ENCODE peak calls at places on chromosomes 1 and 21, in nine cellular contexts. P is IMR-90, U is adrenal gland, C is AG04449, R is suprapubic skin, I is NB4, L is fibroblast of lung, D is Calu3, X is kidney. A is an unnamed sample.

GRCh38 chr1:183178490-183178889 is 7.6 kb upstream of the LAMC2 start:
- DNase-seq in P (no peak), U (no peak), C (no peak), R (no peak), I (no peak), L (peak), D (no peak), X (no peak), A (no peak)

GRCh38 chr1:19210772-19211549 is 895 bp upstream of the UBR4 start:
- DNase-seq in P (peak), U (no peak), C (no peak), R (no peak), I (peak), L (peak), D (no peak), X (no peak), A (no peak)

GRCh38 chr1:246875041-246876026 is 56.4 kb downstream of the AHCTF1 start:
- DNase-seq in P (peak), U (no peak), C (peak), R (no peak), I (no peak), L (peak), D (no peak), X (no peak), A (no peak)

GRCh38 chr1:6599141-6599975 is 3.3 kb downstream of the KLHL21 start:
- DNase-seq in P (no peak), U (no peak), C (no peak), R (no peak), I (peak), L (peak), D (peak), X (peak), A (no peak)

GRCh38 chr1:51101976-51102375 is at the start of gene C1orf185:
- DNase-seq in P (no peak), U (no peak), C (no peak), R (no peak), I (no peak), L (no peak), D (no peak), X (no peak), A (no peak)

GRCh38 chr1:229887043-229887822 is 179.8 kb upstream of the GALNT2 start:
- DNase-seq in P (no peak), U (no peak), C (no peak), R (no peak), I (no peak), L (peak), D (no peak), X (no peak), A (peak)

GRCh38 chr1:62318756-62319544 is at the start of gene KANK4:
- DNase-seq in P (no peak), U (no peak), C (no peak), R (no peak), I (no peak), L (no peak), D (no peak), X (no peak), A (no peak)

GRCh38 chr21:43877936-43878575 is 13.0 kb downstream of the AGPAT3 start:
- DNase-seq in P (no peak), U (no peak), C (no peak), R (no peak), I (no peak), L (no peak), D (no peak), X (no peak), A (no peak)

GRCh38 chr1:147177611-147178370 is 5.5 kb upstream of the PRKAB2 start:
- DNase-seq in P (peak), U (peak), C (no peak), R (no peak), I (no peak), L (peak), D (no peak), X (peak), A (no peak)

DNA sequence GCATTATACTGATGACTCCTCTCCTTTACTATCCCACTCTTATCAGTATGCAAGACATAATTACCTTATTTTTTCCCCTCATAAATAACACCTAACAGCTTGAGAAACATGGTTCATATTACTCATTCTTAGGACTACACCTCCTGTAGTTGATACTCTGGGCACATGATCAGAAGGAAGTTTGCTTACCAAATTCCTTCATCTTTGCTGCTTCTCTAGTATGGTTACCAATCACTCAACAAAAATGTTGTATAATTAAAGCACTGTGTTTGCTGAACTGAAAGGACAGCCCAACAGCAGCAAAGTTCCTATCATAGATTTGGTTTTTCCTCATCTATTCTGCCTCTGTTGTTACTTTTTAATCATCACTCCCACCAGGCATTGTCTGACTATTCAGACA is 586.3 kb downstream of the LRRIQ3 start:
- DNase-seq in P (no peak), U (no peak), C (no peak), R (no peak), I (no peak), L (peak), D (no peak), X (no peak), A (no peak)
- TF ChIP-seq CTCF in P (no peak), U (no peak), C (no peak), R (no peak), I (no peak), L (no peak), D (no peak), X (no peak), A (no peak)

GRCh38 chr1:26297057-26297790 is 9.2 kb downstream of the UBXN11 start:
- DNase-seq in P (no peak), U (no peak), C (no peak), R (no peak), I (no peak), L (no peak), D (no peak), X (no peak), A (no peak)
- TF ChIP-seq CTCF in P (no peak), U (no peak), C (no peak), R (no peak), I (no peak), L (no peak), D (no peak), X (no peak), A (no peak)

GRCh38 chr1:213256438-213257087 is 205.5 kb downstream of the RPS6KC1 start:
- DNase-seq in P (no peak), U (no peak), C (no peak), R (no peak), I (no peak), L (no peak), D (no peak), X (no peak), A (no peak)
- TF ChIP-seq CTCF in P (no peak), U (no peak), C (no peak), R (no peak), I (no peak), L (no peak), D (no peak), X (no peak), A (no peak)

DNA sequence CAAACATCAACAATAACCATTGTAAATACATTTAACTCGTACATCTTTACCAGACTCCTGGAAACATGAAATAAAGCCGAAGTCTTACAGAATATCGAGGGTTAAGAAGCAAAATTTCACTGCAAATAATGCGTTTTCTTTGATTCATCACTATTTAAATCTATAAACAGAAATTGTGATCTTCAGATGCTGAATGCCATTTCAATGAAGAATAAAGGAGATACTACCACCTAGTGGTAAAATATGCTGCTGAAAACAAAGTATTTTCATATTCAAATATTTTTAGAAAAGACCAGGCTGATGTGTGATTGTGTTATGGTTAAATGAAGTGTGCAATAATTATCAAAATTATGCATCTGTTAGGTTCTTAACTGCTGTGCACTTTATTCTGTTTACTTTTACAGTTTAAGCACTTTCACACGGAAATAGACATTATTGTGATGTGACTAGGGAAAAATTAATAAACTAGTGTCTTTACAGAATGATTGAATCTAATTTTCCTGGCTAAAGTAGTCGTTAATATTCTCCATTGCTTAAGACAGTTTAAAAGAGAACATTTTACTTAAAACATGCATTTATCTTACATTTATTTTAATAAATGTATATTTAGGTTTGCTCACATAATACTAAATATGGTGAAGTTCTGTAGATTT is 1093.1 kb downstream of the MRPL39 start:
- DNase-seq in P (peak), U (no peak), C (no peak), R (no peak), I (peak), L (no peak), D (no peak), X (no peak), A (no peak)
- TF ChIP-seq CTCF in P (peak), U (peak), C (peak), R (no peak), I (peak), L (no peak), D (no peak), X (peak), A (no peak)

A was measured in sigmoid colon.